ENCODE peak calls at places on chromosomes 5 and 9, in five cellular contexts. One of them, this sample, is unnamed.

GRCh38 chr5:140112685-140113179 is 1.2 kb upstream of the PURA start:
- DNase-seq in stimulated activated CD4-positive, alpha-beta T cell treated with anti-CD3 and anti-CD28 coated beads, Interleukin-15, amount 100 ng/mL, for 1 hour: no peak
- DNase-seq in NCI-H82: peak
- DNase-seq in ELR: peak
- DNase-seq in neural progenitor cell: peak
- DNase-seq in this sample: no peak

GRCh38 chr5:11047051-11047450 is 286.0 kb upstream of the DAP start:
- DNase-seq in stimulated activated CD4-positive, alpha-beta T cell treated with anti-CD3 and anti-CD28 coated beads, Interleukin-15, amount 100 ng/mL, for 1 hour: no peak
- DNase-seq in NCI-H82: no peak
- DNase-seq in neural progenitor cell: no peak
- DNase-seq in ELR: peak
- DNase-seq in this sample: no peak

GRCh38 chr5:40717281-40717680 is 37.6 kb downstream of the PTGER4 start:
- DNase-seq in ELR: peak
- DNase-seq in neural progenitor cell: no peak
- DNase-seq in NCI-H82: no peak
- DNase-seq in stimulated activated CD4-positive, alpha-beta T cell treated with anti-CD3 and anti-CD28 coated beads, Interleukin-15, amount 100 ng/mL, for 1 hour: no peak
- DNase-seq in this sample: no peak

GRCh38 chr5:68725905-68726683 is 367.7 kb upstream of the SLC30A5 start:
- DNase-seq in NCI-H82: peak
- DNase-seq in stimulated activated CD4-positive, alpha-beta T cell treated with anti-CD3 and anti-CD28 coated beads, Interleukin-15, amount 100 ng/mL, for 1 hour: no peak
- DNase-seq in neural progenitor cell: no peak
- DNase-seq in ELR: no peak
- DNase-seq in this sample: no peak

GRCh38 chr9:120528834-120529233 is 51.1 kb downstream of the CDK5RAP2 start:
- DNase-seq in neural progenitor cell: no peak
- DNase-seq in ELR: no peak
- DNase-seq in stimulated activated CD4-positive, alpha-beta T cell treated with anti-CD3 and anti-CD28 coated beads, Interleukin-15, amount 100 ng/mL, for 1 hour: no peak
- DNase-seq in NCI-H82: no peak
- DNase-seq in this sample: no peak

GRCh38 chr9:108786756-108787663 is 68.8 kb downstream of the ACTL7B start:
- DNase-seq in neural progenitor cell: peak
- DNase-seq in ELR: peak
- DNase-seq in stimulated activated CD4-positive, alpha-beta T cell treated with anti-CD3 and anti-CD28 coated beads, Interleukin-15, amount 100 ng/mL, for 1 hour: no peak
- DNase-seq in NCI-H82: peak
- DNase-seq in this sample: no peak

GRCh38 chr5:56176155-56176798 is 56.9 kb downstream of the ANKRD55 start:
- DNase-seq in NCI-H82: no peak
- DNase-seq in ELR: no peak
- DNase-seq in neural progenitor cell: no peak
- DNase-seq in stimulated activated CD4-positive, alpha-beta T cell treated with anti-CD3 and anti-CD28 coated beads, Interleukin-15, amount 100 ng/mL, for 1 hour: no peak
- DNase-seq in this sample: no peak

GRCh38 chr5:169415351-169415750 is 114.4 kb upstream of the SLIT3 start:
- DNase-seq in NCI-H82: no peak
- DNase-seq in stimulated activated CD4-positive, alpha-beta T cell treated with anti-CD3 and anti-CD28 coated beads, Interleukin-15, amount 100 ng/mL, for 1 hour: no peak
- DNase-seq in ELR: no peak
- DNase-seq in neural progenitor cell: no peak
- DNase-seq in this sample: no peak

GRCh38 chr5:136420168-136420916 is 55.0 kb upstream of the TRPC7 start:
- DNase-seq in stimulated activated CD4-positive, alpha-beta T cell treated with anti-CD3 and anti-CD28 coated beads, Interleukin-15, amount 100 ng/mL, for 1 hour: no peak
- DNase-seq in NCI-H82: no peak
- DNase-seq in ELR: no peak
- DNase-seq in neural progenitor cell: no peak
- DNase-seq in this sample: no peak

This sample was measured in activated naive CD4-positive, alpha-beta T cell treated with Interleukin-2 at 50 U/mL for 16 hours.